ENCODE peak calls at places on chromosome 20, in nine cellular contexts. H is WTC11, X is amygdala, F is erythroblast, Y is breast epithelium, E is GM20000, N is foreskin keratinocyte, R is AG20443, S is neural progenitor cell. V is an unnamed sample.

GRCh38 chr20:30168025-30168799 is 1089.3 kb upstream of the DEFB115 start:
- DNase-seq in H (no peak), X (no peak), F (peak), Y (no peak), E (peak), N (no peak), R (peak), S (no peak), V (peak)

GRCh38 chr20:64075556-64075955 is 3.8 kb downstream of the RGS19 start:
- DNase-seq in H (no peak), X (no peak), F (no peak), Y (no peak), E (no peak), N (no peak), R (no peak), S (no peak), V (no peak)

GRCh38 chr20:5973172-5973571 is 22.7 kb downstream of the MCM8 start:
- DNase-seq in H (no peak), X (no peak), F (no peak), Y (no peak), E (no peak), N (no peak), R (peak), S (no peak), V (no peak)

GRCh38 chr20:56430471-56430870 is 18.4 kb downstream of the CASS4 start:
- DNase-seq in H (no peak), X (no peak), F (no peak), Y (no peak), E (no peak), N (no peak), R (no peak), S (no peak), V (no peak)

GRCh38 chr20:21862224-21862927 is 156.9 kb downstream of the PAX1 start:
- DNase-seq in H (peak), X (no peak), F (no peak), Y (no peak), E (no peak), N (no peak), R (no peak), S (peak), V (no peak)

GRCh38 chr20:44448753-44449546 is 26.7 kb upstream of the TTPAL start:
- DNase-seq in H (peak), X (no peak), F (peak), Y (no peak), E (peak), N (no peak), R (no peak), S (peak), V (no peak)

GRCh38 chr20:63857751-63858392 is 3.4 kb upstream of the ABHD16B start:
- DNase-seq in H (no peak), X (no peak), F (no peak), Y (no peak), E (no peak), N (no peak), R (no peak), S (no peak), V (peak)

GRCh38 chr20:23029324-23029723 is 5.8 kb upstream of the SSTR4 start:
- DNase-seq in H (no peak), X (no peak), F (no peak), Y (no peak), E (no peak), N (no peak), R (no peak), S (no peak), V (no peak)

GRCh38 chr20:49207071-49207470 is 12.1 kb upstream of the DDX27 start:
- DNase-seq in H (peak), X (no peak), F (peak), Y (no peak), E (peak), N (no peak), R (no peak), S (no peak), V (no peak)

GRCh38 chr20:3753098-3753497 is 14.5 kb downstream of the ADISSP start:
- DNase-seq in H (peak), X (no peak), F (peak), Y (no peak), E (peak), N (no peak), R (peak), S (peak), V (peak)

GRCh38 chr20:59314872-59315500 is 14.6 kb downstream of the EDN3 start:
- DNase-seq in H (no peak), X (no peak), F (no peak), Y (no peak), E (no peak), N (no peak), R (no peak), S (no peak), V (no peak)

GRCh38 chr20:20712004-20712473 is 405 bp downstream of the RALGAPA2 start:
- DNase-seq in H (peak), X (no peak), F (no peak), Y (no peak), E (no peak), N (no peak), R (no peak), S (peak), V (no peak)